ENCODE peak calls at places on chromosomes 3 and 15, in four cellular contexts. One of them, this sample, is unnamed.

GRCh38 chr3:132332082-132332964 is 15.1 kb downstream of the ACP3 start:
- DNase-seq in head of caudate nucleus: no peak
- DNase-seq in astrocyte: no peak
- DNase-seq in ureter: no peak
- DNase-seq in this sample: no peak

GRCh38 chr15:72182673-72183072 is 14.9 kb downstream of the GRAMD2A start:
- DNase-seq in head of caudate nucleus: no peak
- DNase-seq in astrocyte: no peak
- DNase-seq in ureter: no peak
- DNase-seq in this sample: no peak

GRCh38 chr3:191235331-191236314 is 36.6 kb downstream of the OSTN start:
- DNase-seq in head of caudate nucleus: no peak
- DNase-seq in astrocyte: peak; percentile 46
- DNase-seq in ureter: no peak
- DNase-seq in this sample: no peak

GRCh38 chr3:119148493-119149180 is 2.7 kb downstream of the TEX55 start:
- DNase-seq in head of caudate nucleus: no peak
- DNase-seq in astrocyte: peak; percentile 34
- DNase-seq in ureter: no peak
- DNase-seq in this sample: no peak

GRCh38 chr3:42114130-42114529 is 23.0 kb downstream of the TRAK1 start:
- DNase-seq in head of caudate nucleus: no peak
- DNase-seq in astrocyte: no peak
- DNase-seq in ureter: no peak
- DNase-seq in this sample: no peak

GRCh38 chr3:48929358-48930035 is 10.9 kb downstream of the ARIH2 start:
- DNase-seq in head of caudate nucleus: no peak
- DNase-seq in astrocyte: no peak
- DNase-seq in ureter: no peak
- DNase-seq in this sample: no peak

GRCh38 chr15:66780172-66780972 is 78.3 kb downstream of the SMAD6 start:
- DNase-seq in head of caudate nucleus: peak; percentile 36
- DNase-seq in astrocyte: peak; percentile 91
- DNase-seq in ureter: peak; percentile 58
- DNase-seq in this sample: no peak

GRCh38 chr3:164458986-164459385 is 619.3 kb downstream of the SI start:
- DNase-seq in head of caudate nucleus: no peak
- DNase-seq in astrocyte: peak; percentile 76
- DNase-seq in ureter: no peak
- DNase-seq in this sample: no peak

GRCh38 chr3:79729096-79729495 is 38.7 kb downstream of the ROBO1 start:
- DNase-seq in head of caudate nucleus: no peak
- DNase-seq in astrocyte: peak; percentile 41
- DNase-seq in ureter: no peak
- DNase-seq in this sample: no peak

GRCh38 chr15:53665930-53666329 is 93.5 kb downstream of the WDR72 start:
- DNase-seq in head of caudate nucleus: no peak
- DNase-seq in astrocyte: no peak
- DNase-seq in ureter: no peak
- DNase-seq in this sample: no peak

GRCh38 chr15:62896969-62897486 is 145.5 kb upstream of the TPM1 start:
- DNase-seq in head of caudate nucleus: peak; percentile 21
- DNase-seq in astrocyte: peak; percentile 99
- DNase-seq in ureter: peak; percentile 95
- DNase-seq in this sample: peak; percentile 96

GRCh38 chr3:2623463-2623862 is 486.7 kb downstream of the IL5RA start:
- DNase-seq in head of caudate nucleus: no peak
- DNase-seq in astrocyte: no peak
- DNase-seq in ureter: no peak
- DNase-seq in this sample: no peak

GRCh38 chr3:102290241-102290640 is 144.6 kb upstream of the ZPLD1 start:
- DNase-seq in head of caudate nucleus: no peak
- DNase-seq in astrocyte: no peak
- DNase-seq in ureter: no peak
- DNase-seq in this sample: no peak

GRCh38 chr15:101807345-101807945 is 4.1 kb downstream of the OR4F6 start:
- DNase-seq in head of caudate nucleus: no peak
- DNase-seq in astrocyte: peak; percentile 89
- DNase-seq in ureter: no peak
- DNase-seq in this sample: no peak

GRCh38 chr3:71504250-71505036 is 79.1 kb downstream of the FOXP1 start:
- DNase-seq in head of caudate nucleus: no peak
- DNase-seq in astrocyte: peak; percentile 99
- DNase-seq in ureter: no peak
- DNase-seq in this sample: no peak

GRCh38 chr3:17233398-17233800 is 348.6 kb downstream of the PLCL2 start:
- DNase-seq in head of caudate nucleus: no peak
- DNase-seq in astrocyte: peak; percentile 54
- DNase-seq in ureter: no peak
- DNase-seq in this sample: no peak

GRCh38 chr15:99343836-99344551 is 92.7 kb downstream of the LRRC28 start:
- DNase-seq in head of caudate nucleus: peak; percentile 16
- DNase-seq in astrocyte: no peak
- DNase-seq in ureter: no peak
- DNase-seq in this sample: no peak

GRCh38 chr3:156376199-156376598 is 178.7 kb downstream of the SSR3 start:
- DNase-seq in head of caudate nucleus: no peak
- DNase-seq in astrocyte: no peak
- DNase-seq in ureter: no peak
- DNase-seq in this sample: no peak

GRCh38 chr3:29686889-29687592 is 406.2 kb downstream of the RBMS3 start:
- DNase-seq in head of caudate nucleus: no peak
- DNase-seq in astrocyte: peak; percentile 91
- DNase-seq in ureter: no peak
- DNase-seq in this sample: no peak

GRCh38 chr3:59245300-59245878 is 195.6 kb upstream of the CFAP20DC start:
- DNase-seq in head of caudate nucleus: no peak
- DNase-seq in astrocyte: peak; percentile 76
- DNase-seq in ureter: no peak
- DNase-seq in this sample: no peak

GRCh38 chr15:23869391-23869790 is 182.3 kb upstream of the NDN start:
- DNase-seq in head of caudate nucleus: no peak
- DNase-seq in astrocyte: no peak
- DNase-seq in ureter: no peak
- DNase-seq in this sample: no peak

GRCh38 chr3:88671594-88671993 is 435.8 kb upstream of the EPHA3 start:
- DNase-seq in head of caudate nucleus: no peak
- DNase-seq in astrocyte: no peak
- DNase-seq in ureter: no peak
- DNase-seq in this sample: no peak

GRCh38 chr15:48557335-48557734 is 88.2 kb downstream of the FBN1 start:
- DNase-seq in head of caudate nucleus: no peak
- DNase-seq in astrocyte: no peak
- DNase-seq in ureter: no peak
- DNase-seq in this sample: no peak

GRCh38 chr3:43185656-43186375 is 79.9 kb upstream of the POMGNT2 start:
- DNase-seq in head of caudate nucleus: no peak
- DNase-seq in astrocyte: peak; percentile 2
- DNase-seq in ureter: no peak
- DNase-seq in this sample: no peak

GRCh38 chr15:59376735-59377134 is 4.1 kb upstream of the MYO1E start:
- DNase-seq in head of caudate nucleus: no peak
- DNase-seq in astrocyte: no peak
- DNase-seq in ureter: no peak
- DNase-seq in this sample: no peak

GRCh38 chr3:186369217-186369616 is 7.2 kb upstream of the DGKG start:
- DNase-seq in head of caudate nucleus: no peak
- DNase-seq in astrocyte: no peak
- DNase-seq in ureter: no peak
- DNase-seq in this sample: no peak

GRCh38 chr15:96851613-96852012 is 521.1 kb downstream of the NR2F2 start:
- DNase-seq in head of caudate nucleus: no peak
- DNase-seq in astrocyte: peak; percentile 63
- DNase-seq in ureter: no peak
- DNase-seq in this sample: no peak

GRCh38 chr15:55218068-55218467 is 21.3 kb upstream of the RSL24D1 start:
- DNase-seq in head of caudate nucleus: no peak
- DNase-seq in astrocyte: no peak
- DNase-seq in ureter: no peak
- DNase-seq in this sample: no peak

GRCh38 chr15:43370310-43370974 is 401 bp downstream of the ZSCAN29 start:
- DNase-seq in head of caudate nucleus: no peak
- DNase-seq in astrocyte: peak; percentile 19
- DNase-seq in ureter: no peak
- DNase-seq in this sample: no peak

GRCh38 chr3:56957520-56957919 is 102.9 kb upstream of the SPATA12 start:
- DNase-seq in head of caudate nucleus: no peak
- DNase-seq in astrocyte: no peak
- DNase-seq in ureter: no peak
- DNase-seq in this sample: no peak

GRCh38 chr15:25901841-25902610 is 38.9 kb upstream of the ATP10A start:
- DNase-seq in head of caudate nucleus: no peak
- DNase-seq in astrocyte: no peak
- DNase-seq in ureter: no peak
- DNase-seq in this sample: no peak

GRCh38 chr15:77419050-77419835 is 661 bp downstream of the PEAK1 start:
- DNase-seq in head of caudate nucleus: no peak
- DNase-seq in astrocyte: peak; percentile 71
- DNase-seq in ureter: peak; percentile 48
- DNase-seq in this sample: no peak